ENCODE peak calls at places on chromosomes 3 and 15, in nine cellular contexts. W is adrenal gland, F is esophagus squamous epithelium, S is heart right ventricle, J is transverse colon, N is Peyer's patch, B is ovary, T is GM23248, Y is prostate gland. M is an unnamed sample.
A peak's percentile ranks its signal among the peaks of the same experiment; 100 is the strongest.

GRCh38 chr3:193010191-193010590 is 92.5 kb upstream of the MB21D2 start:
- DNase-seq in W (no peak), F (no peak), S (peak; percentile 40), J (no peak), N (no peak), B (no peak), T (peak; percentile 24), Y (no peak), M (no peak)

GRCh38 chr3:191399918-191400317 is 61.0 kb upstream of the PYDC2 start:
- DNase-seq in W (no peak), F (no peak), S (no peak), J (no peak), N (no peak), B (no peak), T (no peak), Y (no peak), M (no peak)

GRCh38 chr3:196868297-196868661 is 559 bp downstream of the SENP5 start:
- DNase-seq in W (peak; percentile 34), F (no peak), S (peak; percentile 6), J (peak; percentile 17), N (peak; percentile 47), B (peak; percentile 23), T (peak; percentile 71), Y (peak; percentile 5), M (peak; percentile 28)

GRCh38 chr3:135503429-135504083 is 462.0 kb upstream of the PPP2R3A start:
- DNase-seq in W (peak; percentile 87), F (no peak), S (peak; percentile 47), J (peak; percentile 45), N (peak; percentile 56), B (no peak), T (peak; percentile 79), Y (peak; percentile 35), M (peak; percentile 52)

GRCh38 chr15:90268415-90268814 is 2.9 kb downstream of the NGRN start:
- DNase-seq in W (no peak), F (no peak), S (no peak), J (no peak), N (no peak), B (no peak), T (peak; percentile 9), Y (no peak), M (peak; percentile 46)

GRCh38 chr3:82067420-82067819 is 306.0 kb upstream of the GBE1 start:
- DNase-seq in W (no peak), F (no peak), S (no peak), J (no peak), N (no peak), B (no peak), T (no peak), Y (no peak), M (no peak)

GRCh38 chr3:28315711-28316110 is 32.8 kb upstream of the ZCWPW2 start:
- DNase-seq in W (no peak), F (no peak), S (no peak), J (no peak), N (no peak), B (no peak), T (no peak), Y (no peak), M (no peak)

GRCh38 chr3:114624676-114625181 is 330.9 kb downstream of the TIGIT start:
- DNase-seq in W (peak; percentile 96), F (no peak), S (peak; percentile 94), J (peak; percentile 74), N (peak; percentile 83), B (peak; percentile 95), T (peak; percentile 98), Y (peak; percentile 27), M (peak; percentile 58)

GRCh38 chr3:107660316-107660976 is 137.7 kb downstream of the BBX start:
- DNase-seq in W (no peak), F (no peak), S (no peak), J (no peak), N (no peak), B (no peak), T (peak; percentile 81), Y (no peak), M (no peak)

GRCh38 chr3:183142199-183142598 is 20.3 kb downstream of the LAMP3 start:
- DNase-seq in W (no peak), F (no peak), S (no peak), J (no peak), N (no peak), B (no peak), T (no peak), Y (no peak), M (no peak)

GRCh38 chr3:27387625-27388024 is 18.4 kb upstream of the NEK10 start:
- DNase-seq in W (no peak), F (no peak), S (no peak), J (no peak), N (no peak), B (no peak), T (no peak), Y (no peak), M (no peak)

GRCh38 chr15:21261396-21261964 is 178.8 kb downstream of the POTEB3 start:
- DNase-seq in W (no peak), F (no peak), S (no peak), J (no peak), N (no peak), B (no peak), T (no peak), Y (no peak), M (no peak)

GRCh38 chr3:186978712-186979111 is 48.4 kb downstream of the ST6GAL1 start:
- DNase-seq in W (no peak), F (no peak), S (no peak), J (no peak), N (no peak), B (no peak), T (no peak), Y (no peak), M (no peak)

GRCh38 chr15:69996842-69997478 is 100.8 kb downstream of the TLE3 start:
- DNase-seq in W (no peak), F (no peak), S (no peak), J (peak; percentile 82), N (peak; percentile 89), B (no peak), T (no peak), Y (no peak), M (peak; percentile 85)

GRCh38 chr3:143429628-143430514 is 310.3 kb downstream of the CHST2 start:
- DNase-seq in W (no peak), F (no peak), S (no peak), J (no peak), N (no peak), B (no peak), T (no peak), Y (no peak), M (no peak)

GRCh38 chr15:99385865-99386264 is 134.6 kb downstream of the LRRC28 start:
- DNase-seq in W (peak; percentile 49), F (no peak), S (peak; percentile 81), J (peak; percentile 75), N (peak; percentile 86), B (peak; percentile 74), T (peak; percentile 60), Y (peak; percentile 23), M (peak; percentile 90)

GRCh38 chr3:51669241-51670052 is 1.6 kb upstream of the TEX264 start:
- DNase-seq in W (peak; percentile 96), F (no peak), S (peak; percentile 79), J (peak; percentile 93), N (peak; percentile 96), B (peak; percentile 87), T (peak; percentile 91), Y (peak; percentile 89), M (peak; percentile 96)

GRCh38 chr3:51670053-51670666 is 892 bp upstream of the TEX264 start:
- DNase-seq in W (peak; percentile 27), F (no peak), S (no peak), J (no peak), N (no peak), B (peak; percentile 17), T (no peak), Y (no peak), M (no peak)

GRCh38 chr3:51671090-51672082 is at the start of gene TEX264:
- DNase-seq in W (peak; percentile 89), F (peak; percentile 45), S (peak; percentile 87), J (peak; percentile 94), N (peak; percentile 96), B (peak; percentile 86), T (peak; percentile 96), Y (peak; percentile 92), M (peak; percentile 92)

GRCh38 chr3:51670711-51671089 is 352 bp upstream of the TEX264 start:
- DNase-seq in W (no peak), F (no peak), S (no peak), J (no peak), N (no peak), B (no peak), T (no peak), Y (no peak), M (no peak)

DNA sequence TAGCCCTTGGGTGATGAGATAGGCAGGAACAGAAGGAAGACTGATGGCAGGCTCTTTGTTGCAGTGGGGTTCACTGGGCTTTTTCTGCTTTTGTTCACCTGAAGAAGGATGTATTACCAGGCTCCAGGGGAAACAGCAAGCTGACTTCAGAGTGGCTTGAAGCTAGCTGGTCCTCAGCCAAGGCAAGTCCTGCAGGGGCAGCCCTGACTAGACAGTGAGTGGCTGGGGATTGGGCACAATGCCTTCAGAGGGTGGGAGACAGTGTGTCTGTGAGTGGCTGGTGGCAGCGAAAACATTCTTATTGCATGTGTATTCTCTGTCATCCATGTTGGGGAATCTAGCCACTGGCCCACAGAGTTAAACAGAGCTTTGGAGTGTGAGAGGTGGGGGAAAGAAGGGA is 2.3 kb upstream of the TEX264 start:
- DNase-seq in W (peak; percentile 27), F (no peak), S (no peak), J (no peak), N (no peak), B (peak; percentile 19), T (peak; percentile 52), Y (no peak), M (no peak)
- H3K9me3 ChIP-seq in W (no peaks in the 10 kb centered on the region), F (no peaks in the 10 kb centered on the region), S (no peaks in the 10 kb centered on the region), J (no peaks in the 10 kb centered on the region), N (no peaks in the 10 kb centered on the region), B (no peaks in the 10 kb centered on the region), T (no peaks in the 10 kb centered on the region), Y (no peaks in the 10 kb centered on the region), M (no peaks in the 10 kb centered on the region)

GRCh38 chr15:64476550-64476949 is 16.2 kb downstream of the ZNF609 start:
- DNase-seq in W (no peak), F (no peak), S (no peak), J (no peak), N (no peak), B (no peak), T (no peak), Y (no peak), M (no peak)
- H3K27ac ChIP-seq in W (no peak overlapping the region), F (no peak overlapping the region), S (no peak overlapping the region), J (no peak overlapping the region), N (no peak overlapping the region), B (no peak overlapping the region), T (no peak overlapping the region), Y (no peak overlapping the region), M (no peak overlapping the region)

DNA sequence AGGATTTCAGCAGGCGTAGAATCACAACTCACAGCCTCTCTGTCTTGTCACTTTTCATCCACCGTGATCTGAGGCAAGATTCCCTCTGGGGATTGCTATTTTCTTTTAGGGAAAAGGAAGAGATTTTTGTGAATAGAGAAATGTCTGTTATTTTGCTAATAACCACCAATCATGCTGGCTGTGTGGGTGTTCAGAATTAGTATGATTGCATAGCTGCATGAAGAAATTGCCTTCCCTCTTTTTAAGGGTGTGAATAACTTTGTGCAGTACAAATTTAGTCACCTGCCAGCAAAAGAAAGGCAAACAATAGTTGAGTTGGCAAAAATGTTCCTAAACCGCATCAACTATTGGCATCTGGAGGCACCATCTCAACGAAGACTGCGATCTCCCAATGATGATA is 60.8 kb downstream of the KAT2B start:
- DNase-seq in W (no peak), F (no peak), S (no peak), J (no peak), N (no peak), B (no peak), T (no peak), Y (no peak), M (no peak)
- H3K4me1 ChIP-seq in W (peaks cover 6% of the 10 kb centered on the region), F (peaks cover 5% of the 10 kb centered on the region), S (peaks cover 10% of the 10 kb centered on the region), J (no peaks in the 10 kb centered on the region), N (no peaks in the 10 kb centered on the region), B (peaks cover 4% of the 10 kb centered on the region), T (no peaks in the 10 kb centered on the region), Y (peaks cover 2% of the 10 kb centered on the region), M (no peaks in the 10 kb centered on the region)

GRCh38 chr3:25246921-25247320 is 181.1 kb upstream of the RARB start:
- DNase-seq in W (no peak), F (no peak), S (no peak), J (no peak), N (no peak), B (no peak), T (no peak), Y (no peak), M (no peak)
- H3K9me3 ChIP-seq in W (no peaks in the 10 kb centered on the region), F (peaks cover 8% of the 10 kb centered on the region), S (peaks cover 57% of the 10 kb centered on the region), J (peaks cover 7% of the 10 kb centered on the region), N (peaks cover 9% of the 10 kb centered on the region), B (no peaks in the 10 kb centered on the region), T (no peaks in the 10 kb centered on the region), Y (no peaks in the 10 kb centered on the region), M (no peaks in the 10 kb centered on the region)